ENCODE peak calls at places on chromosome 7, in ten cellular contexts. L is aorta, S is body of pancreas, T is A549, Z is brain microvascular endothelial cell, W is esophagus squamous epithelium, Y is left lung, B is thoracic aorta, R is coronary artery, I is adrenal gland. U is an unnamed sample.

GRCh38 chr7:1940402-1940786 is 270.3 kb downstream of the ELFN1 start:
- DNase-seq in L (peak), Z (peak), Y (peak), S (no peak), W (peak), B (no peak), T (no peak), I (no peak), R (no peak), U (no peak)

GRCh38 chr7:95963446-95963990 is 191.2 kb downstream of the DYNC1I1 start:
- DNase-seq in L (no peak), I (no peak), R (no peak), T (no peak), W (no peak), Z (no peak), B (no peak), S (no peak), Y (no peak), U (no peak)

GRCh38 chr7:70569335-70569819 is 562.6 kb upstream of the GALNT17 start:
- DNase-seq in R (no peak), B (no peak), T (no peak), I (no peak), W (no peak), L (no peak), S (no peak), Y (no peak), Z (no peak), U (no peak)

GRCh38 chr7:6615853-6616555 is 594 bp downstream of the ZNF853 start:
- DNase-seq in I (peak), R (no peak), W (no peak), Y (peak), B (no peak), Z (no peak), L (no peak), S (peak), T (no peak), U (no peak)

GRCh38 chr7:81721428-81721827 is 48.4 kb downstream of the HGF start:
- DNase-seq in L (no peak), W (no peak), T (peak), S (no peak), B (no peak), I (no peak), Z (no peak), Y (no peak), R (no peak), U (no peak)

GRCh38 chr7:158249692-158250091 is 337.9 kb downstream of the PTPRN2 start:
- DNase-seq in R (no peak), B (no peak), S (no peak), I (no peak), L (no peak), Z (no peak), T (no peak), W (no peak), Y (peak), U (no peak)

GRCh38 chr7:20030915-20031362 is 186.2 kb downstream of the MACC1 start:
- DNase-seq in T (no peak), B (no peak), I (no peak), Z (peak), R (no peak), L (no peak), Y (no peak), S (no peak), W (no peak), U (no peak)

GRCh38 chr7:118311121-118311803 is 86.8 kb downstream of the ANKRD7 start:
- DNase-seq in T (peak), Y (no peak), I (no peak), L (no peak), R (no peak), W (no peak), S (no peak), B (no peak), Z (no peak), U (peak)

GRCh38 chr7:111987115-111987826 is 218.9 kb downstream of the DOCK4 start:
- DNase-seq in R (no peak), S (no peak), L (no peak), I (no peak), W (no peak), Y (no peak), T (no peak), B (no peak), Z (no peak), U (no peak)

GRCh38 chr7:5450549-5451327 is 27.1 kb upstream of the TNRC18 start:
- DNase-seq in S (peak), Z (peak), W (no peak), B (no peak), I (peak), T (peak), Y (peak), R (no peak), L (peak), U (no peak)

GRCh38 chr7:19772858-19773337 is 519 bp downstream of the TMEM196 start:
- DNase-seq in R (no peak), L (no peak), W (no peak), B (no peak), Y (no peak), I (peak), Z (peak), T (peak), S (peak), U (no peak)

GRCh38 chr7:49643321-49643720 is 130.1 kb upstream of the VWC2 start:
- DNase-seq in R (no peak), Z (no peak), Y (no peak), L (no peak), T (no peak), I (no peak), S (no peak), B (no peak), W (no peak), U (no peak)

GRCh38 chr7:26196305-26196704 is 4.2 kb downstream of the HNRNPA2B1 start:
- DNase-seq in Z (no peak), T (no peak), S (no peak), R (no peak), W (no peak), I (no peak), Y (no peak), B (no peak), L (no peak), U (no peak)

GRCh38 chr7:101952355-101953247 is 135.2 kb downstream of the CUX1 start:
- DNase-seq in Y (no peak), I (peak), W (no peak), R (no peak), T (no peak), Z (peak), L (peak), S (no peak), B (no peak), U (no peak)

GRCh38 chr7:43954524-43955228 is 28.4 kb downstream of the UBE2D4 start:
- DNase-seq in R (no peak), L (no peak), B (no peak), Y (no peak), I (peak), T (peak), S (peak), W (no peak), Z (peak), U (peak)

GRCh38 chr7:47379629-47380324 is 202.1 kb downstream of the TNS3 start:
- DNase-seq in S (peak), W (no peak), I (no peak), T (peak), Z (peak), Y (peak), L (peak), R (peak), B (no peak), U (no peak)

GRCh38 chr7:155052982-155053381 is 17.1 kb upstream of the HTR5A start:
- DNase-seq in I (no peak), Y (no peak), S (no peak), L (no peak), T (no peak), B (no peak), R (no peak), W (no peak), Z (no peak), U (no peak)

GRCh38 chr7:91941450-91941849 is 788 bp downstream of the AKAP9 start:
- DNase-seq in S (peak), I (peak), Y (no peak), R (no peak), Z (peak), L (peak), B (no peak), W (no peak), T (peak), U (no peak)

GRCh38 chr7:95693551-95694333 is 78.6 kb upstream of the DYNC1I1 start:
- DNase-seq in Y (no peak), S (no peak), W (no peak), R (no peak), L (no peak), B (no peak), Z (peak), T (peak), I (no peak), U (no peak)

GRCh38 chr7:152925412-152926147 is 166.0 kb downstream of the ACTR3B start:
- DNase-seq in R (no peak), I (no peak), Z (no peak), W (no peak), S (peak), T (no peak), B (no peak), L (no peak), Y (peak), U (no peak)

GRCh38 chr7:84640637-84641036 is 446.0 kb upstream of the SEMA3A start:
- DNase-seq in I (no peak), R (no peak), L (no peak), S (no peak), Z (no peak), B (no peak), W (no peak), Y (no peak), T (no peak), U (no peak)

GRCh38 chr7:99083068-99083651 is 60.7 kb downstream of the SMURF1 start:
- DNase-seq in Z (no peak), L (no peak), B (no peak), I (no peak), W (no peak), S (no peak), T (no peak), R (no peak), Y (no peak), U (no peak)

GRCh38 chr7:82423446-82423845 is 20.1 kb downstream of the CACNA2D1 start:
- DNase-seq in S (no peak), W (no peak), B (no peak), L (no peak), T (no peak), Z (no peak), R (no peak), I (no peak), Y (no peak), U (no peak)

GRCh38 chr7:151725844-151726770 is 150.8 kb downstream of the PRKAG2 start:
- DNase-seq in S (peak), R (no peak), L (peak), B (no peak), Z (no peak), W (no peak), I (no peak), Y (peak), T (no peak), U (no peak)

GRCh38 chr7:142632291-142633134 is 116.8 kb upstream of the PRSS1 start:
- DNase-seq in L (no peak), W (no peak), S (peak), R (no peak), T (peak), Z (peak), I (peak), B (no peak), Y (peak), U (no peak)

GRCh38 chr7:29538322-29538874 is 25.2 kb upstream of the PRR15 start:
- DNase-seq in B (no peak), L (no peak), S (no peak), I (no peak), W (no peak), Z (no peak), R (no peak), Y (no peak), T (no peak), U (no peak)

GRCh38 chr7:91169819-91170218 is 94.4 kb upstream of the FZD1 start:
- DNase-seq in Y (no peak), S (no peak), T (no peak), W (no peak), R (no peak), L (no peak), B (no peak), Z (no peak), I (no peak), U (no peak)

GRCh38 chr7:77330169-77330882 is 85.8 kb downstream of the GSAP start:
- DNase-seq in I (no peak), Z (no peak), T (no peak), L (no peak), S (no peak), Y (no peak), R (no peak), W (no peak), B (no peak), U (no peak)

GRCh38 chr7:57308631-57309408 is 141.2 kb upstream of the ZNF716 start:
- DNase-seq in B (no peak), T (no peak), R (no peak), I (peak), W (no peak), Y (no peak), S (no peak), Z (no peak), L (no peak), U (no peak)

GRCh38 chr7:22002731-22003130 is 57.0 kb upstream of the CDCA7L start:
- DNase-seq in W (no peak), Z (no peak), L (no peak), R (no peak), I (no peak), Y (no peak), B (no peak), T (no peak), S (no peak), U (no peak)

GRCh38 chr7:128221929-128222403 is 19.1 kb upstream of the LEP start:
- DNase-seq in T (peak), I (no peak), B (no peak), L (no peak), Y (no peak), R (no peak), S (no peak), Z (peak), W (no peak), U (no peak)

GRCh38 chr7:127802845-127803244 is 150.9 kb downstream of the SND1 start:
- DNase-seq in Y (no peak), B (no peak), S (no peak), T (no peak), W (no peak), L (no peak), Z (no peak), R (no peak), I (no peak), U (no peak)

GRCh38 chr7:95508780-95509179 is 23.0 kb downstream of the ASB4 start:
- DNase-seq in R (no peak), S (no peak), B (no peak), Y (no peak), Z (no peak), I (no peak), T (no peak), L (no peak), W (no peak), U (no peak)

GRCh38 chr7:119964640-119965542 is 308.1 kb upstream of the KCND2 start:
- DNase-seq in Y (no peak), B (no peak), S (no peak), L (no peak), W (no peak), R (no peak), Z (peak), I (no peak), T (no peak), U (no peak)

GRCh38 chr7:151336027-151336720 is 5.4 kb upstream of the NUB1 start:
- DNase-seq in L (no peak), Z (no peak), Y (no peak), S (no peak), W (no peak), B (no peak), T (no peak), R (no peak), I (no peak), U (no peak)

GRCh38 chr7:44110724-44111635 is 6.8 kb downstream of the AEBP1 start:
- DNase-seq in Z (no peak), I (no peak), L (peak), W (no peak), B (no peak), R (no peak), Y (peak), T (no peak), S (no peak), U (no peak)

DNA sequence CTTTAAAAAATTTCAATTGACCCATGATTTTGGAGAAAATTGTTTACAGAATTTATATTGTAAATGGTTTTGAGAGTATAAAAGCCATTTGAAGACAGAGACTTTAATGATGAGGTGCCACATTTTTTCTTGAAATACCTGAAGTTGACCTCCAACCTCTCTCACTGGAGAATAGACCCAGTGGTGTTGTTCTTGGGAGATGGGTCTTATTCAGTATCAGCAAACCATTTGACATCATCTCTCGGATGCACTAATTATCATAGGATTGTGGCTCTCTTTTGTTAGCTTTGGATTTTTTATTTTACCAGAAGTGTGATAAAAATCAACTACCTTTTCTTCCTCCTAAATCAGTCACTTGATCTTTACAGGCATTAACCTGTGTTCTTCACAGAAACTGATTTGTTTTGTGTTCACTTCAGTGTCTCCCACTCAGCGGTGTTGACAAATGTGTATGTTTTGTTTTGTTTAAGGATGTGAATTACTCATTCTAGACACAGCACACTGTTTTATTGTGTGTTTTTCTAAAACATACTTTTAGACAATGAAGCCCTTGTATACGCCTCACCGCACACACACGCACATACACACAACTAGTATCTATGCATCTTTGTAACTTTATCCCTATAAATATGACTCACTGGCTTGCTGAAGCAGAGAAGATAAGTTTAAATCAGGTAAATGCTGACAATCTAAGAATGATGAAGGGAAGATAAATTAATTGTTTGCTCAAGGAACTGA is 455.6 kb downstream of the INHBA start:
- DNase-seq in T (no peak), B (no peak), Y (no peak), I (no peak), W (no peak), R (no peak), L (no peak), Z (peak), S (no peak), U (peak)
- H3K27ac ChIP-seq in T (no peak), B (no peak), Y (no peak), I (no peak), W (no peak), R (no peak), L (no peak), Z (no peak), S (no peak), U (peak)

GRCh38 chr7:93249749-93250148 is 17.6 kb downstream of the VPS50 start:
- DNase-seq in S (no peak), I (no peak), L (no peak), B (no peak), Y (no peak), Z (peak), T (no peak), W (no peak), R (no peak), U (no peak)
- H3K27ac ChIP-seq in S (no peak), I (no peak), L (no peak), B (no peak), Y (no peak), Z (no peak), T (no peak), W (no peak), R (no peak), U (no peak)

DNA sequence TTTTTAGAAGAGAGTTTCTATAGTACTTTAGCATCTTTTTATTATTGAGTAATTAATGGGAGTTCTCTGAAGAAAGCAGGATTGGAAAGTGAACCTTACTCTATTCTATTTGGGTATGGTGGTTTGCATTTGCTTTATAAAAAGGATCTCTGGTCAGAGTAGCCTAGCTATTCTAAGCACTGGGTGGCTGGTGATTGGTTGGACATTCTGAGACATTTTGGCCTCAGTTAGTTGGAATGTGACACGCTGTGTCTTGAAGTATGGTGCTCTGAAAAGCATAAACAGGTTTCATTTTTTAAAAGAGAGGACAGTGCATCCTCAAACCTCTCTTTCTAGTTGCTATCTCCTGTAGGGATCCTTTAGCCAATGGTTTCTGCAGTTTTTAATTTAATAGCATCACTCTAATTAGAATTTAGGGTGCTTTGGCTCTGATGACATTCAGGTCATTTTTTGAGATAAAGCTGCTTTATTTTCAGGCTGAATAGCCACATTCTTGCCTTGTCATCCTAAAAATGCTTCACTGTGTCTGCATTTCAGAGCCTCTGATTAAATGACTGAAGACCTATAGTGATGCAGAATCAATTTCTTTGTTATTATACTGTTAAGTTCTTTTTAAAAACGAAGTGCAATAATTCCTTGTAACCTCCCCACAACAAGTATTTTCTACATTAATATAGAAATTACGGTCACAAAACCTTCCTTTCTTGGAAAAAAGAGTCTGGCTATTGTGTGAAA is 20.6 kb downstream of the TMEM178B start:
- DNase-seq in R (no peak), I (no peak), B (no peak), Y (no peak), T (no peak), Z (no peak), W (no peak), L (no peak), S (no peak), U (no peak)
- H3K27ac ChIP-seq in R (no peak), I (no peak), B (no peak), Y (no peak), T (no peak), Z (no peak), W (no peak), L (no peak), S (no peak), U (no peak)

GRCh38 chr7:31919678-31920369 is 150.4 kb downstream of the PDE1C start:
- DNase-seq in S (no peak), T (no peak), I (no peak), L (no peak), B (no peak), Z (no peak), R (no peak), W (no peak), Y (no peak), U (no peak)
- H3K27ac ChIP-seq in S (no peak), T (peak), I (no peak), L (no peak), B (no peak), Z (no peak), R (no peak), W (no peak), Y (no peak), U (no peak)

DNA sequence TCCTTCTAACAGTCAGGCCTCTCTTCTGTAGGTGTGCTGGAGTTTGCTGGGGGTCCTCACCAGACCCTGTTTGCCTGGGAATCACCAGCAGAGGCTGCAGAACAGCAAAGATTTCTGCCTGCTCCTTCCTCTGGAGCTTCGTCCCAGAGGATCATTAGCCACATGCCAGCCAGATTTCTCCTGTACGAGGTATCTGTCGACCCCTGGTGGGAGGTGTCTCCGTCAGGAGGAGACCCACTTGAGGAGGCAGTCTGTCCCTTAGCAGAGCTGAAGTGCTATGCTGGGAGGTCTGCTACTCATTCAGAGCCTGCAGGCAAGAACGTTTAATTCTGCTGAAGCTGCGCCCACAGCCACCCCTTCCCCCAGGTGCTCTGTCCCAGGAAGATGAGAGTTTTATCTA is 611.1 kb upstream of the COBL start:
- DNase-seq in Z (no peak), Y (no peak), I (no peak), R (no peak), T (no peak), B (no peak), S (no peak), W (no peak), L (no peak), U (no peak)
- H3K27ac ChIP-seq in Z (no peak), Y (no peak), I (no peak), R (no peak), T (no peak), B (no peak), S (no peak), W (no peak), L (no peak), U (no peak)

DNA sequence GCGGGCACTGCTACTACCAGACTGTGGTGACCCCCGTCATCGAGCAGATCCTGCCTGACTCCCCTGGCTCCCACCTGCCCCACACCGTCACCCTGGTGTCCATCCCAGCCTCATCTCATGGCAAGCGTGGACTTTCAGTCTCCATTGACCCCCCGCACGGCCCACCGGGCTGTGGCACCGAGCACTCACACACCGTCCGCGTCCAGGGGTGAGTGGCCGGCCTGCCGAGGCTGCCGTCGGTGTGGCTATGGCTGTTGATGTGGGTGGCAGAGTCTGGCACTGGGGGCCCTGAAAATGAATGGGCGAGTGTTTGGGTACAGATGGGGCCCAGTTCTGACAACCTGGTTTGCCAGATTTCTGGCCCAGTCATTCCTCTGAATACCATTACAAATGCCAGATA is 15.4 kb downstream of the LIMK1 start:
- DNase-seq in S (no peak), Z (no peak), B (no peak), R (no peak), I (no peak), W (no peak), T (no peak), L (no peak), Y (no peak), U (no peak)
- H3K27ac ChIP-seq in S (no peak), Z (peak), B (no peak), R (no peak), I (no peak), W (peak), T (no peak), L (no peak), Y (no peak), U (peak)